ENCODE peak calls at places on chromosomes 16 and 17, in seven cellular contexts. P is CD8-positive, alpha-beta T cell; Y is dorsolateral prefrontal cortex; E is tibial nerve; H is left lung; I is transverse colon; L is IMR-90. K is an unnamed sample. For H3K27me3, the result is how much of the 10 kb centered on the place peaks cover.

GRCh38 chr16:81608515-81609209 is 164.1 kb downstream of the CMIP start:
- DNase-seq in P (no peak), Y (no peak), E (peak), H (no peak), I (no peak), L (peak), K (no peak)

GRCh38 chr17:76685846-76686245 is 24.9 kb downstream of the MXRA7 start:
- DNase-seq in P (no peak), Y (no peak), E (no peak), H (no peak), I (no peak), L (no peak), K (no peak)

GRCh38 chr16:84042879-84043485 is 387 bp upstream of the SLC38A8 start:
- DNase-seq in P (no peak), Y (peak), E (no peak), H (no peak), I (no peak), L (no peak), K (peak)

GRCh38 chr16:5064915-5065314 is 841 bp downstream of the C16orf89 start:
- DNase-seq in P (no peak), Y (no peak), E (no peak), H (peak), I (peak), L (peak), K (no peak)

GRCh38 chr17:42676424-42677011 is at the start of gene PLEKHH3:
- DNase-seq in P (no peak), Y (no peak), E (no peak), H (no peak), I (no peak), L (no peak), K (no peak)

GRCh38 chr17:43517615-43518386 is 28.3 kb downstream of the ETV4 start:
- DNase-seq in P (no peak), Y (no peak), E (no peak), H (no peak), I (no peak), L (peak), K (no peak)

GRCh38 chr17:34579017-34579946 is at the start of gene TMEM132E:
- DNase-seq in P (no peak), Y (peak), E (peak), H (no peak), I (peak), L (peak), K (peak)

GRCh38 chr17:38329808-38330730 is 13.7 kb downstream of the GPR179 start:
- DNase-seq in P (no peak), Y (no peak), E (no peak), H (no peak), I (no peak), L (no peak), K (no peak)

GRCh38 chr17:44661835-44662234 is 5.6 kb downstream of the MEIOC start:
- DNase-seq in P (no peak), Y (no peak), E (no peak), H (no peak), I (no peak), L (no peak), K (no peak)

GRCh38 chr17:27532269-27533067 is 76.2 kb downstream of the KSR1 start:
- DNase-seq in P (no peak), Y (no peak), E (peak), H (peak), I (peak), L (peak), K (peak)

GRCh38 chr17:76171701-76172100 is 30.7 kb upstream of the FOXJ1 start:
- DNase-seq in P (no peak), Y (no peak), E (no peak), H (no peak), I (no peak), L (no peak), K (no peak)

GRCh38 chr16:30930160-30930571 is 6.8 kb downstream of the FBXL19 start:
- DNase-seq in P (no peak), Y (no peak), E (no peak), H (no peak), I (no peak), L (no peak), K (no peak)

GRCh38 chr17:39002991-39003715 is 36.0 kb upstream of the FBXO47 start:
- DNase-seq in P (peak), Y (no peak), E (peak), H (peak), I (peak), L (no peak), K (no peak)

GRCh38 chr17:55288356-55289105 is 23.8 kb downstream of the HLF start:
- DNase-seq in P (no peak), Y (no peak), E (no peak), H (no peak), I (no peak), L (no peak), K (no peak)

GRCh38 chr16:66227766-66228530 is 138.5 kb upstream of the CDH5 start:
- DNase-seq in P (no peak), Y (no peak), E (no peak), H (no peak), I (no peak), L (no peak), K (peak)

GRCh38 chr16:89289428-89290395 is 72.2 kb downstream of the ZNF778 start:
- DNase-seq in P (peak), Y (peak), E (peak), H (peak), I (peak), L (peak), K (peak)

GRCh38 chr17:12644623-12645022 is 21.1 kb upstream of the MYOCD start:
- DNase-seq in P (no peak), Y (no peak), E (no peak), H (no peak), I (no peak), L (no peak), K (peak)

GRCh38 chr17:13557077-13557476 is 44.7 kb downstream of the HS3ST3A1 start:
- DNase-seq in P (no peak), Y (no peak), E (no peak), H (no peak), I (no peak), L (peak), K (no peak)

GRCh38 chr17:7403043-7403901 is 625 bp downstream of the TMEM256 start:
- DNase-seq in P (peak), Y (no peak), E (peak), H (no peak), I (peak), L (no peak), K (peak)

GRCh38 chr16:68453816-68454215 is 5.5 kb upstream of the SMPD3 start:
- DNase-seq in P (no peak), Y (no peak), E (no peak), H (no peak), I (no peak), L (no peak), K (no peak)

GRCh38 chr17:28735242-28735722 is 6.7 kb downstream of the NEK8 start:
- DNase-seq in P (no peak), Y (no peak), E (no peak), H (no peak), I (no peak), L (no peak), K (peak)

DNA sequence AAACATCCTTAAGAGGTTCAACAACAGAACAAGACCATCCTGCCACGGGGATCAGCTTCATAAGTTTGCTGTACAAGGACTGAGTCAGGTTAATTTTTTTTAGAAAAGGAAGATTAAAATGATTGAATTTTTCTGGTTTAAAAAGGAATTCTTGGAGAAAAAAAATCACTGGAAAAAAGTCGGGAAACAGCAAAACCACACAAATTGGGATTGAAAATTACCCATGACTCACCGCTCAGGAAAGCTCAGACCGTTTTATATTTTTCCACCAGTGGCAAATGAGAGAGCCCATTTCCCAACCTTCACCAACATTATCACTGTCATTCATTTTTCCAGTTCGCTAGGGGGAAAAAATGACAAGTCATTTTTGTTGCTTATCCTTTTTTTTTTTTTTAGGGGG is 46.6 kb downstream of the MRM3 start:
- DNase-seq in P (no peak), Y (no peak), E (no peak), H (no peak), I (no peak), L (no peak), K (no peak)
- H3K27me3 ChIP-seq in P (under half), Y (under half), E (under half), H (under half), I (under half), L (under half), K (under half)

GRCh38 chr17:48552453-48553189 is 7.7 kb upstream of the HOXB2 start:
- DNase-seq in P (no peak), Y (no peak), E (no peak), H (no peak), I (no peak), L (peak), K (no peak)
- H3K27me3 ChIP-seq in P (under half), Y (half or more), E (half or more), H (under half), I (under half), L (under half), K (half or more)

GRCh38 chr16:17228048-17228707 is 242.6 kb downstream of the XYLT1 start:
- DNase-seq in P (no peak), Y (no peak), E (no peak), H (no peak), I (no peak), L (no peak), K (peak)

GRCh38 chr16:17229766-17230165 is 241.0 kb downstream of the XYLT1 start:
- DNase-seq in P (no peak), Y (no peak), E (no peak), H (no peak), I (no peak), L (no peak), K (no peak)

GRCh38 chr16:17229131-17229530 is 241.6 kb downstream of the XYLT1 start:
- DNase-seq in P (no peak), Y (no peak), E (no peak), H (no peak), I (no peak), L (no peak), K (no peak)

GRCh38 chr16:17227278-17227677 is 243.5 kb downstream of the XYLT1 start:
- DNase-seq in P (no peak), Y (no peak), E (no peak), H (no peak), I (no peak), L (no peak), K (peak)

DNA sequence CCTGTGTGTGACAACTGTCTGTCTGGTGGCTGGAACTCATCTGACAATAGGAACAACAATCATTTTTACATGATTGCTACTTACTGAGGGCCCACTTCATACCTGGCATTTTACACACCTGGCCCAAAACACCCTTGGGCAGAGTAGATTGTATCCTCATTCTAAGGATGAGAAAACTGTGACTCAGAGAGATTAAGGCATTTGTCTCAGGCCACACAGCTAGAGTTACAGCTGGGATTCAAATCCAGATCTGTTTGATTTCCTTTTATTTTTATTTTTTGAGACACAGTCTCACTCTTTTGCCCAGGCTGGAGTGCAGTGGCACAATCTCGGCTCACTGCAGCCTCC is 242.1 kb downstream of the XYLT1 start:
- DNase-seq in P (no peak), Y (no peak), E (no peak), H (no peak), I (no peak), L (no peak), K (no peak)
- H3K27me3 ChIP-seq in P (under half), Y (under half), E (under half), H (under half), I (under half), L (under half), K (under half)

GRCh38 chr16:10671729-10672128 is 23.0 kb downstream of the TEKT5 start:
- DNase-seq in P (no peak), Y (no peak), E (no peak), H (no peak), I (no peak), L (no peak), K (no peak)

GRCh38 chr16:10667239-10667638 is 27.5 kb downstream of the TEKT5 start:
- DNase-seq in P (no peak), Y (no peak), E (no peak), H (no peak), I (no peak), L (no peak), K (no peak)

GRCh38 chr16:10665166-10665565 is 29.6 kb downstream of the TEKT5 start:
- DNase-seq in P (no peak), Y (no peak), E (no peak), H (no peak), I (no peak), L (no peak), K (no peak)

GRCh38 chr16:10669791-10670190 is 24.9 kb downstream of the TEKT5 start:
- DNase-seq in P (no peak), Y (no peak), E (no peak), H (no peak), I (no peak), L (no peak), K (no peak)

DNA sequence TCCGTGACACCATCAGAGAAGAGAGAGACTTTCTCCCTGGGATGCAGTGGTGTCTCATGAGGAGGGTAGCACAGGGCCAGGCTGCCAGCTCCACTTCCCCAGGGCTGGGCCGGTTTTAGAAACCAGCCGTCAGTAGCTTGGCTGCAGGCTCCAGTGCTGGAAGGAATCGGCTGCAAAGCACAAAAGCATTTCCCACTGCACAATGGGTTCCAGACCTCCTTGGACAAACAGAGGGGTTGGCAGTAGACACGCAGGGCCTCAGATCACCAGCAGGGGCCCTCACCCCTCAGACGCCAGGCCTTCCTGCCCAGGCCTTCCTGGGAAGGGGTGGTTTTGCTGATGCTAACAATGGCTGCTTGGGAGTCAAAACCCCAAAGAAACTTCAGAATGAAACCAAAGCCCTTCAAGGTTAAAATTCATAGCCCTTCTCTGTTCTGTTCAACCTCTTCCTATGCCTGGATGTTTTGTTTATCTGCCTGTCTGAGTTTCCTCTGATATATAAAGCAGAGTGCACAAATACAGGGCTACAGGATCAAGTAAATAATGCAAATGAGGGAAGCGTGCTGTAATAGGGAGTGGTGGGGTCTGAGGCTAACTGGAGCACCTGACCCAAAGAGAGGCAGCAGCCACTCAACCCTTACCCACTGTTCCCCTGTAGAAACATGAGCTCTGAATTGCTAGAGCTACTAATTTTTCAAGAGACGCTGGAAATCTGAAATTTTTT is 26.2 kb downstream of the TEKT5 start:
- DNase-seq in P (no peak), Y (no peak), E (no peak), H (no peak), I (no peak), L (peak), K (peak)
- H3K27me3 ChIP-seq in P (under half), Y (under half), E (under half), H (under half), I (under half), L (under half), K (under half)

GRCh38 chr16:8254425-8254824 is 335.9 kb downstream of the TMEM114 start:
- DNase-seq in P (no peak), Y (no peak), E (no peak), H (no peak), I (no peak), L (no peak), K (no peak)

GRCh38 chr16:8251298-8251697 is 339.0 kb downstream of the TMEM114 start:
- DNase-seq in P (no peak), Y (no peak), E (no peak), H (no peak), I (no peak), L (no peak), K (no peak)

GRCh38 chr16:8253718-8254117 is 336.6 kb downstream of the TMEM114 start:
- DNase-seq in P (no peak), Y (no peak), E (no peak), H (no peak), I (peak), L (no peak), K (no peak)

GRCh38 chr16:8257561-8257960 is 332.8 kb downstream of the TMEM114 start:
- DNase-seq in P (no peak), Y (no peak), E (no peak), H (no peak), I (no peak), L (no peak), K (no peak)

GRCh38 chr16:8251727-8252126 is 338.6 kb downstream of the TMEM114 start:
- DNase-seq in P (no peak), Y (no peak), E (no peak), H (no peak), I (no peak), L (no peak), K (no peak)
- H3K27me3 ChIP-seq in P (under half), Y (under half), E (under half), H (under half), I (under half), L (under half), K (under half)

GRCh38 chr17:40909351-40909750 is 24.3 kb upstream of the KRT20 start:
- DNase-seq in P (peak), Y (no peak), E (peak), H (peak), I (peak), L (peak), K (peak)
- H3K27me3 ChIP-seq in P (under half), Y (under half), E (under half), H (under half), I (under half), L (under half), K (under half)

DNA sequence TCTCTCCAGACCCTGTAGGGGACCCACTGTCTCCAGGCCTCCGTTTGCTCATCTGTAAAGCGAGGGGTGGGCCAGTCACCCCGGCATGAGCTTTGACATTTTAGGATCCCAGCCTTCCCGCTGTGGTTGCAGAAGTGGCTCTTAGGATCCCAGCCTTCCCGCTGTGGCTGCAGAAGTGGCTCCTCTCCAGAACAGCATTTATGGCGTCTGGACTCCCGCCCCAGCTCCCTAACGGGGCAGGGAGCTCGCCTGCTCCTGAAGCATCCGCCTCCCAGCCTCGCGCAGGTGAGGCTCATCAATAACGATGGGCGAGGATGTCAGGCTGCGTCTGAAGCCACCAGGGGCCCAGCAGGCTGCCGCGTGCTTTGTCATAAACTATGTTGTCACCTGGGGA is 222.3 kb upstream of the TNRC6C start:
- DNase-seq in P (no peak), Y (no peak), E (no peak), H (no peak), I (no peak), L (no peak), K (no peak)
- H3K27me3 ChIP-seq in P (under half), Y (under half), E (under half), H (under half), I (under half), L (under half), K (under half)

GRCh38 chr16:51150894-51151320 is at the start of gene SALL1:
- DNase-seq in P (no peak), Y (peak), E (no peak), H (no peak), I (no peak), L (no peak), K (no peak)

GRCh38 chr16:51148674-51149228 is 2.3 kb downstream of the SALL1 start:
- DNase-seq in P (no peak), Y (no peak), E (no peak), H (no peak), I (no peak), L (no peak), K (no peak)

GRCh38 chr16:51150159-51150893 is 744 bp downstream of the SALL1 start:
- DNase-seq in P (no peak), Y (no peak), E (no peak), H (no peak), I (no peak), L (no peak), K (no peak)

GRCh38 chr16:51149251-51149661 is 1.8 kb downstream of the SALL1 start:
- DNase-seq in P (no peak), Y (no peak), E (no peak), H (no peak), I (no peak), L (no peak), K (no peak)

DNA sequence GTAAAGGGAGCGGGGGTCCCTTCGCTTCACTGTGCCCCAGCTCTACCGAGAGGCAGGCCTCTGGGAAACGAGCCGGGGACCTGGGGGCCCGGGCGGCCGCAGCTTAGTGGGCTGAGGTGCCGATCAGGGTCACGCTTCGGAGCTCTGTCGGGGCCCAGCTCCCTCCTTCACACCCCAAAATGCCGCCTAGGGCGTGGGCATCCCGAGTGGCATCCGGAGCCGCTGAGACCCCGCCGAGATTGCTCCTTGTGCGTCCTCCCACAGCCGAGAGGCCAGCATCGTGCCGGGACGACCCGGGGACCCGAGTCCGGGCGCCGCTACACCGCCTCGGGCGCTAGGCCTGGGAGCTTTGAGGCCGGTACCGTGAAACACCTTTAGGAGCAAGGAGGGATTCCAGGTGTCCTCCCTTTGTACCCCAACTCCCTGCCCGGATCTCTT is 1.3 kb downstream of the SALL1 start:
- DNase-seq in P (no peak), Y (no peak), E (no peak), H (no peak), I (no peak), L (no peak), K (no peak)
- H3K27me3 ChIP-seq in P (under half), Y (under half), E (half or more), H (half or more), I (half or more), L (under half), K (under half)

GRCh38 chr17:50187741-50188520 is 13.5 kb downstream of the COL1A1 start:
- DNase-seq in P (no peak), Y (no peak), E (no peak), H (no peak), I (no peak), L (peak), K (no peak)
- H3K27me3 ChIP-seq in P (under half), Y (under half), E (under half), H (under half), I (under half), L (under half), K (under half)